ENCODE peak calls at places on chromosomes 16 and 17, in four cellular contexts. N is anterior cingulate cortex, J is hippocampal formation, P is Daoy. M is an unnamed sample.

GRCh38 chr17:48577330-48577945 is 712 bp downstream of the HOXB4 start:
- DNase-seq in N (no peak), P (no peak), J (no peak), M (peak; percentile 45)

GRCh38 chr16:29899516-29900101 is at the start of gene SEZ6L2:
- DNase-seq in P (peak; percentile 87), N (peak; percentile 58), J (peak; percentile 80), M (no peak)

GRCh38 chr17:39208136-39208535 is 8.1 kb downstream of the RPL19 start:
- DNase-seq in P (no peak), N (no peak), J (peak; percentile 49), M (peak; percentile 74)

GRCh38 chr17:2050871-2051387 is 4.0 kb upstream of the HIC1 start:
- DNase-seq in N (no peak), P (no peak), J (no peak), M (no peak)

GRCh38 chr16:47058295-47059086 is 85.0 kb upstream of the DNAJA2 start:
- DNase-seq in J (no peak), P (no peak), N (no peak), M (no peak)

GRCh38 chr17:8369944-8370343 is 6.6 kb downstream of the KRABD2 start:
- DNase-seq in J (no peak), P (no peak), N (no peak), M (no peak)

GRCh38 chr17:3512512-3513171 is 36.8 kb downstream of the ASPA start:
- DNase-seq in P (peak; percentile 83), J (peak; percentile 96), N (peak; percentile 72), M (peak; percentile 47)

GRCh38 chr17:40560592-40561293 is 4.5 kb downstream of the CCR7 start:
- DNase-seq in J (no peak), P (peak; percentile 83), N (no peak), M (no peak)

GRCh38 chr17:78674156-78674555 is 97.0 kb upstream of the DNAH17 start:
- DNase-seq in N (no peak), P (no peak), J (no peak), M (no peak)

GRCh38 chr17:46983782-46984181 is 4.7 kb upstream of the RPRML start:
- DNase-seq in P (no peak), N (no peak), J (no peak), M (peak; percentile 33)

GRCh38 chr17:28334176-28334575 is 1.1 kb downstream of the IFT20 start:
- DNase-seq in N (no peak), P (no peak), J (no peak), M (no peak)

GRCh38 chr17:40311575-40311974 is 2.6 kb downstream of the RARA start:
- DNase-seq in P (no peak), N (no peak), J (no peak), M (no peak)

GRCh38 chr17:66548158-66548557 is 245.7 kb downstream of the PRKCA start:
- DNase-seq in N (no peak), P (peak; percentile 54), J (no peak), M (no peak)

GRCh38 chr17:30230596-30231125 is 4.8 kb downstream of the SLC6A4 start:
- DNase-seq in J (no peak), P (no peak), N (no peak), M (no peak)